ENCODE peak calls at places on chromosomes 5 and 9, in four cellular contexts. D is HepG2, V is WTC11, L is K562. A is an unnamed sample.

GRCh38 chr9:114450181-114450580 is 55.1 kb downstream of the WHRN start:
- DNase-seq in L (no peak), V (no peak), D (no peak), A (no peak)

GRCh38 chr5:50889790-50890189 is 223.4 kb downstream of the PARP8 start:
- DNase-seq in D (no peak), L (no peak), V (no peak), A (no peak)

GRCh38 chr9:83707518-83707767 is 315 bp downstream of the UBQLN1 start:
- DNase-seq in L (no peak), V (no peak), D (no peak), A (no peak)

GRCh38 chr5:172076783-172077244 is 70.4 kb upstream of the FBXW11 start:
- DNase-seq in L (no peak), D (no peak), V (peak), A (no peak)

GRCh38 chr9:69058101-69058500 is 22.5 kb downstream of the FXN start:
- DNase-seq in D (no peak), L (no peak), V (no peak), A (no peak)

GRCh38 chr5:91301459-91301858 is 81.7 kb downstream of the ARRDC3 start:
- DNase-seq in D (no peak), L (no peak), V (no peak), A (no peak)

GRCh38 chr9:23073136-23073535 is 626.5 kb downstream of the DMRTA1 start:
- DNase-seq in D (no peak), L (no peak), V (no peak), A (no peak)

GRCh38 chr9:81562221-81563019 is 126.9 kb downstream of the TLE1 start:
- DNase-seq in V (no peak), L (no peak), D (peak), A (no peak)

GRCh38 chr9:108889649-108890067 is 27.6 kb downstream of the ACTL7A start:
- DNase-seq in D (peak), L (no peak), V (no peak), A (no peak)

GRCh38 chr5:4866131-4866659 is 273.9 kb upstream of the ADAMTS16 start:
- DNase-seq in L (no peak), D (no peak), V (no peak), A (no peak)

GRCh38 chr5:128472032-128472431 is 66.0 kb downstream of the FBN2 start:
- DNase-seq in L (no peak), V (no peak), D (no peak), A (no peak)

GRCh38 chr9:88835772-88836171 is 155.5 kb upstream of the S1PR3 start:
- DNase-seq in V (no peak), D (no peak), L (no peak), A (no peak)

GRCh38 chr9:115627511-115627910 is 509.6 kb upstream of the TNC start:
- DNase-seq in L (no peak), V (no peak), D (no peak), A (no peak)

GRCh38 chr9:31445960-31446359 is 938.5 kb upstream of the ACO1 start:
- DNase-seq in L (no peak), D (no peak), V (no peak), A (no peak)

GRCh38 chr9:135219676-135220600 is 132.5 kb downstream of the OLFM1 start:
- DNase-seq in D (no peak), L (no peak), V (peak), A (no peak)
- TF ChIP-seq ELF4 in D (no peak), L (no peak), V (no peak), A (no peak)

GRCh38 chr9:131367445-131367844 is 26.4 kb upstream of the PRRC2B start:
- DNase-seq in D (no peak), V (no peak), L (peak), A (no peak)

GRCh38 chr9:131361202-131361833 is 32.6 kb upstream of the PRRC2B start:
- DNase-seq in D (no peak), V (peak), L (no peak), A (no peak)

GRCh38 chr9:131370638-131371037 is 23.2 kb upstream of the PRRC2B start:
- DNase-seq in D (no peak), V (no peak), L (peak), A (no peak)

GRCh38 chr9:131365546-131365945 is 28.3 kb upstream of the PRRC2B start:
- DNase-seq in V (no peak), D (no peak), L (peak), A (no peak)

GRCh38 chr9:131366745-131367401 is 27.0 kb upstream of the PRRC2B start:
- DNase-seq in L (peak), D (peak), V (peak), A (peak)
- TF ChIP-seq ELF4 in L (no peak), D (no peak), V (no peak), A (no peak)

GRCh38 chr9:75183293-75183692 is 95.0 kb downstream of the OSTF1 start:
- DNase-seq in D (no peak), V (no peak), L (no peak), A (no peak)

GRCh38 chr9:75184471-75184870 is 96.2 kb downstream of the OSTF1 start:
- DNase-seq in L (no peak), D (no peak), V (no peak), A (no peak)

GRCh38 chr9:75188756-75189155 is 100.4 kb downstream of the OSTF1 start:
- DNase-seq in L (no peak), D (no peak), V (no peak), A (no peak)

GRCh38 chr9:75185585-75186170 is 97.4 kb downstream of the OSTF1 start:
- DNase-seq in D (peak), L (peak), V (peak), A (peak)

GRCh38 chr9:75186767-75187380 is 98.6 kb downstream of the OSTF1 start:
- DNase-seq in L (peak), D (no peak), V (no peak), A (no peak)
- TF ChIP-seq ELF4 in L (no peak), D (no peak), V (no peak), A (no peak)

DNA sequence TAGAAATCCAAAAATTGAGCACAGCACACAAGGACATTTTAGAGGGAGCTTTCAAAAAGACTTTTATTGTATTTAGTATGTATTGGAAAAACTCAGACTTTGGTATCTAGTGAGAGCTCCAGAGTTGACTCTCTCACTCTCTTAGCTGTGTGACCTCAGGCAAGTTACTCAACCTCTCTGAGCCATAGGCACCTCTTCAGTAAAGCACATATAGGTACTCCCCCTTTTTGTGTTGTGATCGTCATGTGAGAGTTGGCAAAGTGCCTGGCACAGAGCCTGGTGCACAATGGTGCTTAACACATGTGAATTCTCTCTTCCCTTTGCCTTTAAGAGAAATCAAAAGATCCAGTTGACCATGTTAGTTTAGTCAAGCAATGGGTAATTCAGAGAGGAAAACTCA is 186.2 kb downstream of the TMEM38B start:
- DNase-seq in D (no peak), V (no peak), L (no peak), A (no peak)
- TF ChIP-seq ELF4 in D (no peak), V (no peak), L (no peak), A (no peak)

DNA sequence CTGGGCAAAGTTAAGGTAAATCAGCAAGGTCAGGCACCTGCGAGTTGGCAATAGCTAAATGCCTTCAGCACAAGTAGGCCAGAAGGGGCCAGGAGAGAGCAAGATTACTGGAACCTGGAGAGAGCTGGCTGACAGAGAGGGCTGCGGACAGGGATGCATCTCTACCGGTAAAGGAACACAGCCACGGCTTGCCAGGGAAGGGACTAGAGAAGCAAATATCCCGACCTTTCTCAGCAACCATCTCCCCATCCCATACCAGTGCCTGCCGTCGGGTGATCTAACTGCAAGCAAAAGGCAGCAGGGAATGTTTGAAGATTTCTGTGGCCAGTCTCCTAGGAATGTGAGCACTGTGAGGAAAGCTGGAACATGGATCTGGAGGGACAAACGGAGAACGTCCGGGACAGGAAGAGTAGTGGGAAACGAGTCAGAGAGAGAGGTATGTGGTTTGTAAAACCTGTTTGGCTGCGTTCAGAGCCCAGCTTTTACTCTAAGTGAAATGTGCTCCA is 15.9 kb upstream of the ABLIM3 start:
- DNase-seq in D (peak), V (peak), L (no peak), A (no peak)
- TF ChIP-seq ELF4 in D (no peak), V (no peak), L (no peak), A (no peak)

DNA sequence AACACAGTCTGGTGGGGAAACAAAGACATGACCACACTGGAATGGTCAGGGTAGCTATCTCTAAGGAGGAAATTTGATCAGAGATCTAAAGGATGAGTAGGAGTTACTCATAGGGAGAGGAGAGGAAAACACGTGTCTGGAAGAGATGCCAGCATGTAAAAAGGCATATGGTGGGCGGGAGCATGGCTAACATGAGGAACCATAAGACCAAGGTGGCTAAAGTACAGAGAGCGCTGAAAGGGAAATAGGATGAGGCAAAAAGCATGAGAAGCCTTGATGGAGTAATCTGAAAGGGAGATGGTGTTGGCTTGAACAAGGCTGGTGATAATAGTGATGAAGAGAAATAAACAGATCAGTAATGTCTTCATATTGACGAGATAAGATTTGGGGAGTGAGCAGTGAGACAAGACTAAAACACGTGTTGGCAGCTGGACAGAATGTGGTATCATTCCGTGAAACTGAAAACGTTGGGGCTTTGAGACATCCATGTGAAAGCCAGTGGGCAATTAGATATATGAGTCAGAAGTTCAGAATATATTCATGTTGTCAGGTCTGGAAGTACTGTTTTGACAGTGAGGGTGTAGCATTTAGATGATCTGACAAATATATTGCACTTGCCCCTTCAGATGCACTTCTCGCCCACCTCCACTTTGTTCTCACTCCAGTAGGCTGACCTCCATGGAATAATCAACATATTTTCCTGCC is 209.1 kb upstream of the KCNN2 start:
- DNase-seq in V (no peak), L (no peak), D (no peak), A (no peak)
- TF ChIP-seq ELF4 in V (no peak), L (no peak), D (no peak), A (no peak)

GRCh38 chr9:8899541-8899940 is 1100.0 kb upstream of the DMAC1 start:
- DNase-seq in V (no peak), L (no peak), D (no peak), A (no peak)

GRCh38 chr9:8890695-8891094 is 1091.1 kb upstream of the DMAC1 start:
- DNase-seq in V (no peak), L (no peak), D (no peak), A (no peak)

DNA sequence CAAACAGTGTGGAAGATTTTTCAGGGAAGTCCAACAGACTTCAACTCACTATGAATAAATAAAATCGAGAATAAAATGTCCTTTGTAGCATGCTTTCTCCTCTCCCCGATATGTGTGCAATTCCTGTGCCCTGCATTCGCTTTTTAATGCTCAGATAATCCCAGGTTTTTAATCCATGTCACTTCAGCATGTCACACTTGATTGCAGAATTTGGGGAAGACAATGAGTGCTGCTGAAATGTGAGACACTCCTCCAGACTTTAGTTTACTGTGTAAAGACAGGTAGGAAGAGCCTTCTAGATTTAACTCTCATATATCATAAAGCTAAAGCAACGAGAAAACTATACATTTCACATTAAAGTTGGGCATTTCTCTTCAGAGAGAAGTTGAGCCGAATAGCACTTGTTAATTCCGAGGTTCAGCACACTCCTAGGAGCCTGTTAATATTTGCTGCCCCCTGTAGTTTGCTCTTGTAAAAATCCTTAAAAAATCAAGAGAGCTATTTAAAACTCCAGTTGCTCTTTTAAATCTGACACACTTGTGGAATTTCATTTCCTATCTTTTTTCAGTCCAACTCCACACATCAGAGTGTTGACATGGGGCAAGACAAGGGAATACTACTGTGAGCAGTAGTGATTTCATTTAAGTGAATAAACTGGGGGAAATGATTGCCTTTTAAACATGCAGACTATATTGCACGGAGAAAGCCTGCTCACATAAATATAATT is 1096.1 kb upstream of the DMAC1 start:
- DNase-seq in L (peak), V (no peak), D (peak), A (peak)
- TF ChIP-seq ELF4 in L (no peak), V (no peak), D (no peak), A (no peak)

GRCh38 chr5:155726267-155726666 is 600.7 kb upstream of the SGCD start:
- DNase-seq in D (no peak), V (peak), L (no peak), A (no peak)

GRCh38 chr5:155727512-155728145 is 599.3 kb upstream of the SGCD start:
- DNase-seq in L (no peak), D (no peak), V (no peak), A (no peak)

GRCh38 chr5:155728857-155729683 is 597.9 kb upstream of the SGCD start:
- DNase-seq in L (no peak), D (no peak), V (peak), A (no peak)

GRCh38 chr5:155729684-155730059 is 597.3 kb upstream of the SGCD start:
- DNase-seq in D (no peak), V (peak), L (no peak), A (no peak)

GRCh38 chr5:155728146-155728856 is 598.7 kb upstream of the SGCD start:
- DNase-seq in D (no peak), L (no peak), V (peak), A (no peak)
- TF ChIP-seq ELF4 in D (no peak), L (no peak), V (no peak), A (no peak)